ENCODE peak calls at places on chromosomes 1 and 21, in seven cellular contexts. A is K562, F is SK-N-SH, E is H1, P is GM12891, Q is HepG2, J is GM12878. I is an unnamed sample.

GRCh38 chr1:210222288-210223006 is 10.1 kb upstream of the SERTAD4 start:
- DNase-seq in F (no peak), Q (no peak), P (no peak), A (no peak), E (no peak), J (no peak), I (no peak)

GRCh38 chr1:204563324-204563723 is 47.1 kb downstream of the MDM4 start:
- DNase-seq in F (no peak), Q (no peak), J (no peak), P (no peak), E (no peak), A (no peak), I (no peak)

GRCh38 chr21:36199021-36199420 is 42.4 kb downstream of the DOP1B start:
- DNase-seq in E (no peak), J (no peak), Q (no peak), P (no peak), A (no peak), F (no peak), I (no peak)

GRCh38 chr1:225526878-225527277 is 99.0 kb upstream of the LBR start:
- DNase-seq in A (no peak), J (no peak), F (no peak), P (no peak), E (no peak), Q (no peak), I (no peak)

GRCh38 chr1:205172729-205173366 is 38.7 kb downstream of the DSTYK start:
- DNase-seq in Q (peak), P (no peak), A (peak), J (no peak), E (no peak), F (no peak), I (no peak)

GRCh38 chr1:181647314-181648035 is 164.2 kb downstream of the CACNA1E start:
- DNase-seq in Q (no peak), F (no peak), P (no peak), J (no peak), A (no peak), E (no peak), I (no peak)

GRCh38 chr21:40143822-40144525 is 276.7 kb downstream of the PCP4 start:
- DNase-seq in P (peak), E (no peak), A (peak), J (no peak), F (peak), Q (peak), I (no peak)

GRCh38 chr1:8560611-8561544 is 243.0 kb downstream of the SLC45A1 start:
- DNase-seq in A (peak), E (no peak), Q (peak), J (no peak), P (no peak), F (peak), I (peak)

GRCh38 chr1:162391790-162392563 is 10.4 kb downstream of the C1orf226 start:
- DNase-seq in E (no peak), J (no peak), F (peak), Q (peak), P (peak), A (peak), I (no peak)

GRCh38 chr1:231407537-231408396 is 14.3 kb downstream of the EGLN1 start:
- DNase-seq in Q (no peak), J (no peak), E (no peak), F (no peak), P (no peak), A (no peak), I (no peak)

GRCh38 chr1:169118227-169118626 is 11.7 kb downstream of the ATP1B1 start:
- DNase-seq in J (no peak), P (no peak), A (no peak), F (no peak), E (no peak), Q (no peak), I (no peak)
- TF ChIP-seq TAF1 in J (no peak), P (no peak), A (no peak), F (no peak), E (no peak), Q (no peak), I (no peak)

DNA sequence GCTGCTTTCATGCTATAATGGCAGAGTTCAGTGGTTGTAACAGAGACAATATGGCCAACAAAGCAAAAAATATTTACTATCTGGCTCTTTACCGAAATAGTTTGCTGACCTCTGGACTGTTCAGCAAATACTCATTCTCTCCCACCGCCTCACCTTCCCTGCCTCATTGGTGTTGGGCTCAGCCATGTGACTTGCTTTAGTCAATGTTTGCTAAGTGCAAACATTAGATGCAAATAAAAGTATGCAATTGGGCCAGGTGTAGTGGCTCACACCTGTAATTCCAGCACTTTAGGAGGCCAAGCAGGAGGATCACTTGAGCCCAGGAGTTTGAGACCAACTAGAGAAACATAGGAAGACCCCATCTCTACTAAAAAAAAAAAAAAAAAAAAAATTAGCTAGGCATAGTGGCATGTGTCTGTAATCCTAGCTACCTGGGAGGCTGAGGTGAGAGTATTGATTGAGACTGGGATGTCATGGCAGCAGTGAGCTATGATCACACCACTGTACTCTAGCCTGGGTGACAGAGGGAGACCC is 55.1 kb downstream of the RPL5 start:
- DNase-seq in J (no peak), Q (peak), F (no peak), P (no peak), E (no peak), A (no peak), I (no peak)
- TF ChIP-seq POLR2AphosphoS5 in J (no peak), Q (no peak), F (no peak), P (no peak), E (no peak), A (no peak), I (no peak)

GRCh38 chr1:6762060-6762459 is 23.2 kb upstream of the CAMTA1 start:
- DNase-seq in F (no peak), J (no peak), Q (peak), E (no peak), P (no peak), A (no peak), I (no peak)
- TF ChIP-seq TAF1 in F (no peak), J (no peak), Q (no peak), E (no peak), P (no peak), A (no peak), I (no peak)

GRCh38 chr1:27001570-27002360 is 8.3 kb downstream of the TRNP1 start:
- DNase-seq in P (no peak), E (no peak), J (peak), Q (peak), F (no peak), A (no peak), I (no peak)
- TF ChIP-seq POLR2AphosphoS5 in P (no peak), E (peak), J (no peak), Q (no peak), F (no peak), A (no peak), I (no peak)